ENCODE peak calls at places on chromosomes 1 and 21, in nine cellular contexts. One of them, this sample, is unnamed.

GRCh38 chr1:166166400-166166699 is 451 bp downstream of the FAM78B start:
- DNase-seq in IMR-90: no peak
- DNase-seq in body of pancreas: no peak
- DNase-seq in adrenal gland: no peak
- DNase-seq in HCT116: no peak
- DNase-seq in heart left ventricle: no peak
- DNase-seq in suprapubic skin: no peak
- DNase-seq in right lobe of liver: no peak
- DNase-seq in tibial nerve: no peak
- DNase-seq in this sample: no peak

GRCh38 chr21:38041493-38041892 is 125.2 kb upstream of the KCNJ6 start:
- DNase-seq in body of pancreas: no peak
- DNase-seq in heart left ventricle: no peak
- DNase-seq in adrenal gland: no peak
- DNase-seq in tibial nerve: no peak
- DNase-seq in IMR-90: no peak
- DNase-seq in right lobe of liver: no peak
- DNase-seq in HCT116: no peak
- DNase-seq in suprapubic skin: no peak
- DNase-seq in this sample: no peak

GRCh38 chr1:233459968-233460367 is 132.4 kb downstream of the MAP3K21 start:
- DNase-seq in adrenal gland: no peak
- DNase-seq in IMR-90: no peak
- DNase-seq in HCT116: no peak
- DNase-seq in suprapubic skin: no peak
- DNase-seq in right lobe of liver: no peak
- DNase-seq in tibial nerve: no peak
- DNase-seq in body of pancreas: no peak
- DNase-seq in heart left ventricle: no peak
- DNase-seq in this sample: no peak

GRCh38 chr1:210588357-210588756 is 259.7 kb downstream of the HHAT start:
- DNase-seq in adrenal gland: no peak
- DNase-seq in body of pancreas: no peak
- DNase-seq in HCT116: no peak
- DNase-seq in tibial nerve: no peak
- DNase-seq in heart left ventricle: no peak
- DNase-seq in right lobe of liver: no peak
- DNase-seq in suprapubic skin: no peak
- DNase-seq in IMR-90: no peak
- DNase-seq in this sample: no peak

GRCh38 chr1:110309139-110309538 is 30.0 kb upstream of the RBM15 start:
- DNase-seq in right lobe of liver: no peak
- DNase-seq in heart left ventricle: no peak
- DNase-seq in suprapubic skin: no peak
- DNase-seq in body of pancreas: no peak
- DNase-seq in adrenal gland: peak; percentile 60
- DNase-seq in tibial nerve: no peak
- DNase-seq in HCT116: no peak
- DNase-seq in IMR-90: peak; percentile 64
- DNase-seq in this sample: no peak

GRCh38 chr1:230857822-230858221 is 10.5 kb downstream of the C1orf198 start:
- DNase-seq in suprapubic skin: no peak
- DNase-seq in heart left ventricle: no peak
- DNase-seq in adrenal gland: no peak
- DNase-seq in body of pancreas: no peak
- DNase-seq in tibial nerve: no peak
- DNase-seq in HCT116: no peak
- DNase-seq in IMR-90: peak; percentile 70
- DNase-seq in right lobe of liver: no peak
- DNase-seq in this sample: no peak

GRCh38 chr1:168676029-168676812 is 52.8 kb downstream of the DPT start:
- DNase-seq in HCT116: no peak
- DNase-seq in heart left ventricle: no peak
- DNase-seq in body of pancreas: no peak
- DNase-seq in suprapubic skin: no peak
- DNase-seq in right lobe of liver: no peak
- DNase-seq in tibial nerve: no peak
- DNase-seq in IMR-90: no peak
- DNase-seq in adrenal gland: no peak
- DNase-seq in this sample: no peak

GRCh38 chr1:244603498-244603897 is 49.4 kb upstream of the DESI2 start:
- DNase-seq in IMR-90: peak; percentile 58
- DNase-seq in body of pancreas: no peak
- DNase-seq in suprapubic skin: no peak
- DNase-seq in heart left ventricle: no peak
- DNase-seq in adrenal gland: no peak
- DNase-seq in right lobe of liver: no peak
- DNase-seq in tibial nerve: no peak
- DNase-seq in HCT116: peak; percentile 13
- DNase-seq in this sample: no peak

GRCh38 chr21:41510500-41510899 is 2.5 kb upstream of the TMPRSS2 start:
- DNase-seq in body of pancreas: peak; percentile 73
- DNase-seq in adrenal gland: no peak
- DNase-seq in IMR-90: no peak
- DNase-seq in tibial nerve: no peak
- DNase-seq in HCT116: no peak
- DNase-seq in heart left ventricle: no peak
- DNase-seq in right lobe of liver: peak; percentile 70
- DNase-seq in suprapubic skin: no peak
- DNase-seq in this sample: no peak

GRCh38 chr1:39411526-39411925 is 79.9 kb upstream of the BMP8A start:
- DNase-seq in HCT116: no peak
- DNase-seq in heart left ventricle: no peak
- DNase-seq in body of pancreas: no peak
- DNase-seq in suprapubic skin: no peak
- DNase-seq in adrenal gland: no peak
- DNase-seq in IMR-90: peak; percentile 71
- DNase-seq in tibial nerve: no peak
- DNase-seq in right lobe of liver: no peak
- DNase-seq in this sample: no peak

GRCh38 chr1:20008391-20008841 is 29.0 kb upstream of the PLA2G2A start:
- DNase-seq in right lobe of liver: no peak
- DNase-seq in tibial nerve: no peak
- DNase-seq in suprapubic skin: no peak
- DNase-seq in heart left ventricle: peak; percentile 68
- DNase-seq in IMR-90: no peak
- DNase-seq in HCT116: no peak
- DNase-seq in adrenal gland: peak; percentile 21
- DNase-seq in body of pancreas: peak; percentile 67
- DNase-seq in this sample: peak; percentile 93

GRCh38 chr1:31939484-31940329 is 1.5 kb upstream of the PTP4A2 start:
- DNase-seq in IMR-90: peak; percentile 90
- DNase-seq in tibial nerve: no peak
- DNase-seq in heart left ventricle: no peak
- DNase-seq in body of pancreas: peak; percentile 66
- DNase-seq in suprapubic skin: no peak
- DNase-seq in adrenal gland: peak; percentile 79
- DNase-seq in HCT116: peak; percentile 87
- DNase-seq in right lobe of liver: peak; percentile 72
- DNase-seq in this sample: peak; percentile 77

GRCh38 chr1:31943546-31944184 is 5.5 kb upstream of the PTP4A2 start:
- DNase-seq in suprapubic skin: no peak
- DNase-seq in tibial nerve: no peak
- DNase-seq in body of pancreas: no peak
- DNase-seq in HCT116: no peak
- DNase-seq in right lobe of liver: no peak
- DNase-seq in heart left ventricle: no peak
- DNase-seq in IMR-90: no peak
- DNase-seq in adrenal gland: no peak
- DNase-seq in this sample: no peak

GRCh38 chr1:31949862-31950261 is 11.7 kb upstream of the PTP4A2 start:
- DNase-seq in heart left ventricle: no peak
- DNase-seq in adrenal gland: no peak
- DNase-seq in tibial nerve: no peak
- DNase-seq in suprapubic skin: no peak
- DNase-seq in body of pancreas: no peak
- DNase-seq in right lobe of liver: no peak
- DNase-seq in IMR-90: no peak
- DNase-seq in HCT116: no peak
- DNase-seq in this sample: no peak

DNA sequence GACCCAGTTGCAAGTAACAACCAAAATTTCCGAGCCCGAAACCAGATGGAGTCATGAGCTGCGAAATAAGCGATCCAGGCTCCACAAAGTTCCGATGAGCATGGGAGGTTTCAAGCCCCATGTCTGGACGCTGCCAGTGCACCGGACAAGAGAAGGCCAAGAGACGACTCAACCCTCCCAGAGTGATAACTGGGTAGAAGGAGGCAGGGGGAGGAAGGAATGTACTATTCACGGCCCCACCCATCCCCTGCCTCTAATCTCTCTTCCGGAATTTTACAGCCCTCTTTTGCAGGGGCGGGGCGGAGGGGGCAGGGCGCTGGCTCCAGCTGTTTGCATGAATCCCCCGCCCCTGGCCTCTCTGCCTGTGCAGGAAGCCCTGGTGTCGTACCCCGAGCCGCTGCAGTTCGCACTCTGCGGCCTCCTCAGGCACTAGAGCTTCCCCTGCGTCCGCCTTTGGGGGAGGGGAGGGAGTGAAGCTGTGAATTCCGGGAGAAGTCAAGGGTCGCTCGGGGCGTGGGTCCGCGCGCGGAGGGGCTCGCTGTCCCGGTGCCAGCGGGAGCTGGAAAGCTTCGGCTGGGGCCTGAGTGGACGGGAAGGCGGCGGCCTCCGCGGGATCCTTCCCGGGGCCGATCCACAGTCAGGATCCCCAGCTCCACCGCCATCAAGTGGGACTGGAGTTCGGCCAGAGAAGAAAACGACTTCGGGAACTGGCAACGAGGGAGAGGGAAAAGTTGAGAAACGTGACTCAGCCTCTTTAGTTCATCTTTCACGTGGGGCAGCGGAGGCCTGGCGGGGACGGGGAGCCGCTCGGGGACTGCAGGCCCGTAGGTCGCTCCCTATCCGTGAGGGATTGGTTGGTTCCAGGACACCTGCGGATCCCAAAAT is 6.3 kb upstream of the PTP4A2 start:
- DNase-seq in IMR-90: peak; percentile 87
- DNase-seq in suprapubic skin: peak; percentile 94
- DNase-seq in HCT116: peak; percentile 66
- DNase-seq in adrenal gland: peak; percentile 84
- DNase-seq in heart left ventricle: peak; percentile 90
- DNase-seq in right lobe of liver: peak; percentile 88
- DNase-seq in body of pancreas: peak; percentile 52
- DNase-seq in tibial nerve: peak; percentile 77
- DNase-seq in this sample: peak; percentile 94
- TF ChIP-seq POLR2A in IMR-90: peak; percentile 53
- TF ChIP-seq POLR2A in suprapubic skin: no peak
- TF ChIP-seq POLR2A in HCT116: peak; percentile 75
- TF ChIP-seq POLR2A in adrenal gland: peak; percentile 19
- TF ChIP-seq POLR2A in heart left ventricle: no peak
- TF ChIP-seq POLR2A in right lobe of liver: no peak
- TF ChIP-seq POLR2A in body of pancreas: peak; percentile 60
- TF ChIP-seq POLR2A in tibial nerve: no peak
- TF ChIP-seq POLR2A in this sample: peak; percentile 50

GRCh38 chr1:56831874-56832693 is 12.9 kb upstream of the FYB2 start:
- DNase-seq in suprapubic skin: no peak
- DNase-seq in IMR-90: peak; percentile 97
- DNase-seq in heart left ventricle: peak; percentile 69
- DNase-seq in adrenal gland: peak; percentile 66
- DNase-seq in body of pancreas: peak; percentile 76
- DNase-seq in HCT116: peak; percentile 29
- DNase-seq in tibial nerve: no peak
- DNase-seq in right lobe of liver: peak; percentile 72
- DNase-seq in this sample: peak; percentile 59
- H3K4me3 ChIP-seq in suprapubic skin: no peak overlapping the region
- H3K4me3 ChIP-seq in IMR-90: no peak overlapping the region
- H3K4me3 ChIP-seq in heart left ventricle: no peak overlapping the region
- H3K4me3 ChIP-seq in adrenal gland: no peak overlapping the region
- H3K4me3 ChIP-seq in body of pancreas: no peak overlapping the region
- H3K4me3 ChIP-seq in HCT116: no peak overlapping the region
- H3K4me3 ChIP-seq in tibial nerve: no peak overlapping the region
- H3K4me3 ChIP-seq in right lobe of liver: peak overlapping the region; percentile 17
- H3K4me3 ChIP-seq in this sample: no peak overlapping the region

GRCh38 chr1:84929581-84929980 is 36.6 kb upstream of the LPAR3 start:
- DNase-seq in IMR-90: no peak
- DNase-seq in HCT116: no peak
- DNase-seq in suprapubic skin: no peak
- DNase-seq in body of pancreas: no peak
- DNase-seq in tibial nerve: no peak
- DNase-seq in right lobe of liver: no peak
- DNase-seq in adrenal gland: no peak
- DNase-seq in heart left ventricle: no peak
- DNase-seq in this sample: no peak
- H3K27ac ChIP-seq in IMR-90: no peak overlapping the region
- H3K27ac ChIP-seq in HCT116: no peak overlapping the region
- H3K27ac ChIP-seq in suprapubic skin: no peak overlapping the region
- H3K27ac ChIP-seq in body of pancreas: no peak overlapping the region
- H3K27ac ChIP-seq in tibial nerve: no peak overlapping the region
- H3K27ac ChIP-seq in right lobe of liver: no peak overlapping the region
- H3K27ac ChIP-seq in adrenal gland: no peak overlapping the region
- H3K27ac ChIP-seq in heart left ventricle: no peak overlapping the region
- H3K27ac ChIP-seq in this sample: no peak overlapping the region

DNA sequence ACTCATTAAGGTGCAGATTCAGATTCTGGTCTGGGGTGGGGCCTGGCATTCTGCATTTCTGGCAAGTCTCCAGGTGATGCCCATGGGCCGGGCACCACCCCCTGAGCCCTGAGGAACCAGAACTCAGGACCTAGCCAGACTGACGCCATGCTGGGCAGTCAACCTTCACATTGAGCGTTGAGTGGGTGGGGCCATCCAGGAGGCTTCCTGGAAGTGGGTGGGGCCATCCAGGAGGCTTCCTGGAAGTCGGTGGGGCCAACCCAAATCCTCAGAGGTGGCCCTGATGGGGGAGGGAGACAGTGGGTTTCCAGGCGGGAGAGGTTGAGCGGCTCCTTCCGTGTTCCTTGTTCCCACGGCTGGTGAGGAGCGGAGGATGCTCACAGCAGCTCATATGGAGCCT is 435.1 kb downstream of the PTPRU start:
- DNase-seq in heart left ventricle: no peak
- DNase-seq in IMR-90: no peak
- DNase-seq in suprapubic skin: peak; percentile 64
- DNase-seq in adrenal gland: no peak
- DNase-seq in body of pancreas: no peak
- DNase-seq in tibial nerve: no peak
- DNase-seq in HCT116: no peak
- DNase-seq in right lobe of liver: no peak
- DNase-seq in this sample: no peak
- TF ChIP-seq POLR2A in heart left ventricle: no peak
- TF ChIP-seq POLR2A in IMR-90: no peak
- TF ChIP-seq POLR2A in suprapubic skin: no peak
- TF ChIP-seq POLR2A in adrenal gland: no peak
- TF ChIP-seq POLR2A in body of pancreas: no peak
- TF ChIP-seq POLR2A in tibial nerve: no peak
- TF ChIP-seq POLR2A in HCT116: no peak
- TF ChIP-seq POLR2A in right lobe of liver: no peak
- TF ChIP-seq POLR2A in this sample: no peak